ENCODE peak calls at places on chromosome 21, in four cellular contexts. A is pancreas, D is NCI-H748 treated with DMSO at 0.1 percent for 48 hours, Y is occipital lobe. I is an unnamed sample.

GRCh38 chr21:39006653-39007417 is 176.4 kb downstream of the PSMG1 start:
- DNase-seq in D (no peak), Y (no peak), A (no peak), I (no peak)

GRCh38 chr21:43994646-43995045 is 17.5 kb upstream of the TRAPPC10 start:
- DNase-seq in A (no peak), Y (no peak), D (no peak), I (no peak)

GRCh38 chr21:42657676-42658319 is 4.4 kb downstream of the PDE9A start:
- DNase-seq in A (no peak), Y (no peak), D (no peak), I (no peak)

GRCh38 chr21:38165466-38166213 is 91.2 kb upstream of the KCNJ15 start:
- DNase-seq in A (no peak), Y (no peak), D (no peak), I (no peak)

GRCh38 chr21:25370311-25370744 is 237.0 kb downstream of the MRPL39 start:
- DNase-seq in D (no peak), A (peak), Y (no peak), I (no peak)

GRCh38 chr21:16942703-16943102 is 570.1 kb upstream of the CXADR start:
- DNase-seq in A (no peak), D (no peak), Y (no peak), I (no peak)

GRCh38 chr21:33824156-33824941 is 91.3 kb downstream of the ATP5PO start:
- DNase-seq in A (no peak), D (no peak), Y (no peak), I (no peak)

GRCh38 chr21:35911412-35912191 is 148.7 kb downstream of the SETD4 start:
- DNase-seq in A (no peak), Y (no peak), D (no peak), I (no peak)

GRCh38 chr21:46017695-46018094 is 36.1 kb downstream of the COL6A1 start:
- DNase-seq in D (no peak), Y (no peak), A (no peak), I (no peak)

GRCh38 chr21:45822429-45823099 is 159.0 kb upstream of the COL6A1 start:
- DNase-seq in Y (no peak), D (no peak), A (no peak), I (no peak)

GRCh38 chr21:42007541-42007940 is 2.6 kb downstream of the ZBTB21 start:
- DNase-seq in Y (no peak), A (no peak), D (no peak), I (no peak)

GRCh38 chr21:33434770-33435360 is 31.7 kb downstream of the IFNGR2 start:
- DNase-seq in A (no peak), D (no peak), Y (no peak), I (no peak)

GRCh38 chr21:15653710-15654109 is 76.1 kb upstream of the USP25 start:
- DNase-seq in A (no peak), D (no peak), Y (no peak), I (no peak)

GRCh38 chr21:36816556-36817130 is 117.7 kb downstream of the SIM2 start:
- DNase-seq in D (no peak), A (no peak), Y (no peak), I (no peak)

GRCh38 chr21:46083271-46084040 is 14.5 kb upstream of the COL6A2 start:
- DNase-seq in D (no peak), Y (no peak), A (no peak), I (no peak)

GRCh38 chr21:45330075-45330781 is 42.5 kb upstream of the POFUT2 start:
- DNase-seq in A (peak), Y (no peak), D (no peak), I (no peak)

GRCh38 chr21:44819283-44820243 is 1.7 kb upstream of the SUMO3 start:
- DNase-seq in A (no peak), D (no peak), Y (no peak), I (no peak)

GRCh38 chr21:35921471-35921870 is 138.9 kb downstream of the SETD4 start:
- DNase-seq in D (peak), Y (no peak), A (no peak), I (no peak)

GRCh38 chr21:35354078-35354477 is 305.0 kb upstream of the RUNX1 start:
- DNase-seq in A (no peak), Y (no peak), D (no peak), I (no peak)

GRCh38 chr21:16532841-16533240 is 803.1 kb downstream of the USP25 start:
- DNase-seq in A (no peak), D (no peak), Y (no peak), I (no peak)

GRCh38 chr21:39175154-39175553 is 8.1 kb downstream of the PSMG1 start:
- DNase-seq in D (no peak), Y (no peak), A (no peak), I (no peak)

GRCh38 chr21:38619865-38620513 is 121.7 kb upstream of the ERG start:
- DNase-seq in D (no peak), A (no peak), Y (no peak), I (no peak)

GRCh38 chr21:40120944-40121575 is 253.8 kb downstream of the PCP4 start:
- DNase-seq in A (no peak), D (peak), Y (no peak), I (peak)

GRCh38 chr21:34996304-34997081 is 52.6 kb downstream of the RUNX1 start:
- DNase-seq in D (no peak), A (no peak), Y (no peak), I (no peak)

GRCh38 chr21:45253180-45253579 is 34.5 kb downstream of the POFUT2 start:
- DNase-seq in D (no peak), Y (no peak), A (no peak), I (no peak)

GRCh38 chr21:28459193-28459592 is 533.5 kb downstream of the LTN1 start:
- DNase-seq in A (no peak), D (no peak), Y (no peak), I (no peak)

GRCh38 chr21:40840441-40840840 is 6.5 kb downstream of the DSCAM start:
- DNase-seq in D (no peak), A (no peak), Y (no peak), I (no peak)

GRCh38 chr21:33761104-33762036 is 119.1 kb downstream of the ITSN1 start:
- DNase-seq in Y (no peak), A (no peak), D (no peak), I (no peak)

GRCh38 chr21:43921602-43921978 is 56.6 kb downstream of the AGPAT3 start:
- DNase-seq in A (no peak), D (no peak), Y (no peak), I (no peak)

GRCh38 chr21:45618846-45619485 is 24.6 kb upstream of the PCBP3 start:
- DNase-seq in Y (no peak), D (no peak), A (no peak), I (no peak)